ENCODE peak calls at places on chromosomes 11 and 22, in five cellular contexts. One of them, this sample, is unnamed.

GRCh38 chr11:62149986-62150886 is 26.4 kb downstream of the INCENP start:
- DNase-seq in uterus: no peak
- DNase-seq in GM13977: no peak
- DNase-seq in GM12865: no peak
- DNase-seq in dorsolateral prefrontal cortex: no peak
- DNase-seq in this sample: peak

GRCh38 chr11:118922745-118923627 is 2.7 kb downstream of the BCL9L start:
- DNase-seq in uterus: no peak
- DNase-seq in GM12865: no peak
- DNase-seq in GM13977: no peak
- DNase-seq in dorsolateral prefrontal cortex: no peak
- DNase-seq in this sample: peak

GRCh38 chr11:27468643-27469332 is 3.8 kb downstream of the LGR4 start:
- DNase-seq in dorsolateral prefrontal cortex: no peak
- DNase-seq in uterus: no peak
- DNase-seq in GM12865: no peak
- DNase-seq in GM13977: no peak
- DNase-seq in this sample: no peak

GRCh38 chr22:49659281-49659923 is 168.3 kb downstream of the BRD1 start:
- DNase-seq in GM13977: no peak
- DNase-seq in uterus: no peak
- DNase-seq in dorsolateral prefrontal cortex: no peak
- DNase-seq in GM12865: no peak
- DNase-seq in this sample: peak

GRCh38 chr11:105610796-105611361 is 1.0 kb downstream of the GRIA4 start:
- DNase-seq in GM13977: no peak
- DNase-seq in uterus: no peak
- DNase-seq in dorsolateral prefrontal cortex: no peak
- DNase-seq in GM12865: no peak
- DNase-seq in this sample: no peak

GRCh38 chr11:77093987-77094840 is 8.4 kb upstream of the OMP start:
- DNase-seq in dorsolateral prefrontal cortex: no peak
- DNase-seq in GM13977: no peak
- DNase-seq in GM12865: no peak
- DNase-seq in uterus: no peak
- DNase-seq in this sample: no peak

GRCh38 chr11:560305-561147 is at the start of the genes LMNTD2 and RASSF7:
- DNase-seq in dorsolateral prefrontal cortex: peak
- DNase-seq in GM12865: peak
- DNase-seq in uterus: peak
- DNase-seq in GM13977: peak
- DNase-seq in this sample: peak

GRCh38 chr11:1640076-1640946 is 10.7 kb downstream of the KRTAP5-5 start:
- DNase-seq in GM12865: peak
- DNase-seq in dorsolateral prefrontal cortex: peak
- DNase-seq in uterus: no peak
- DNase-seq in GM13977: peak
- DNase-seq in this sample: no peak

GRCh38 chr11:123419720-123420466 is 10.2 kb upstream of the GRAMD1B start:
- DNase-seq in GM13977: no peak
- DNase-seq in uterus: no peak
- DNase-seq in dorsolateral prefrontal cortex: no peak
- DNase-seq in GM12865: no peak
- DNase-seq in this sample: no peak

GRCh38 chr22:40452730-40453487 is 82.5 kb downstream of the SGSM3 start:
- DNase-seq in dorsolateral prefrontal cortex: no peak
- DNase-seq in uterus: no peak
- DNase-seq in GM13977: no peak
- DNase-seq in GM12865: no peak
- DNase-seq in this sample: no peak

GRCh38 chr11:4826425-4826824 is 5.3 kb downstream of the OR51F2 start:
- DNase-seq in dorsolateral prefrontal cortex: no peak
- DNase-seq in GM13977: no peak
- DNase-seq in GM12865: no peak
- DNase-seq in uterus: no peak
- DNase-seq in this sample: no peak

GRCh38 chr11:87454246-87454645 is 416.5 kb downstream of the TMEM135 start:
- DNase-seq in GM13977: no peak
- DNase-seq in dorsolateral prefrontal cortex: peak
- DNase-seq in GM12865: peak
- DNase-seq in uterus: no peak
- DNase-seq in this sample: no peak

GRCh38 chr22:22673099-22673498 is 28.7 kb downstream of the GGTLC2 start:
- DNase-seq in uterus: no peak
- DNase-seq in dorsolateral prefrontal cortex: no peak
- DNase-seq in GM12865: no peak
- DNase-seq in GM13977: no peak
- DNase-seq in this sample: no peak

GRCh38 chr11:91947215-91947614 is 277.4 kb upstream of the FAT3 start:
- DNase-seq in GM12865: no peak
- DNase-seq in uterus: no peak
- DNase-seq in GM13977: no peak
- DNase-seq in dorsolateral prefrontal cortex: no peak
- DNase-seq in this sample: peak

GRCh38 chr11:46594383-46594718 is 528 bp upstream of the AMBRA1 start:
- DNase-seq in dorsolateral prefrontal cortex: no peak
- DNase-seq in GM13977: no peak
- DNase-seq in GM12865: no peak
- DNase-seq in uterus: no peak
- DNase-seq in this sample: no peak

GRCh38 chr11:46389450-46390330 is 1.9 kb downstream of the CHRM4 start:
- DNase-seq in uterus: peak
- DNase-seq in GM12865: peak
- DNase-seq in GM13977: peak
- DNase-seq in dorsolateral prefrontal cortex: peak
- DNase-seq in this sample: peak

GRCh38 chr11:61082161-61082870 is 20.0 kb upstream of the CD5 start:
- DNase-seq in dorsolateral prefrontal cortex: no peak
- DNase-seq in GM12865: no peak
- DNase-seq in uterus: no peak
- DNase-seq in GM13977: no peak
- DNase-seq in this sample: no peak

GRCh38 chr11:117595440-117595839 is 201.6 kb downstream of the DSCAML1 start:
- DNase-seq in GM13977: no peak
- DNase-seq in GM12865: no peak
- DNase-seq in dorsolateral prefrontal cortex: no peak
- DNase-seq in uterus: no peak
- DNase-seq in this sample: no peak

GRCh38 chr11:86699036-86699791 is 26.8 kb upstream of the ME3 start:
- DNase-seq in GM13977: no peak
- DNase-seq in dorsolateral prefrontal cortex: no peak
- DNase-seq in uterus: no peak
- DNase-seq in GM12865: no peak
- DNase-seq in this sample: no peak

GRCh38 chr11:41522899-41523672 is 63.6 kb upstream of the LRRC4C start:
- DNase-seq in GM13977: no peak
- DNase-seq in dorsolateral prefrontal cortex: no peak
- DNase-seq in uterus: no peak
- DNase-seq in GM12865: no peak
- DNase-seq in this sample: no peak

GRCh38 chr11:67119577-67120391 is 721 bp downstream of the KDM2A start:
- DNase-seq in GM12865: peak
- DNase-seq in uterus: peak
- DNase-seq in dorsolateral prefrontal cortex: peak
- DNase-seq in GM13977: peak
- DNase-seq in this sample: peak

GRCh38 chr11:125457814-125458343 is 38.2 kb downstream of the FEZ1 start:
- DNase-seq in GM12865: no peak
- DNase-seq in dorsolateral prefrontal cortex: peak
- DNase-seq in GM13977: no peak
- DNase-seq in uterus: peak
- DNase-seq in this sample: peak

GRCh38 chr22:42271191-42271813 is 849 bp upstream of the TCF20 start:
- DNase-seq in GM13977: no peak
- DNase-seq in uterus: no peak
- DNase-seq in dorsolateral prefrontal cortex: no peak
- DNase-seq in GM12865: no peak
- DNase-seq in this sample: no peak

GRCh38 chr11:2518112-2518982 is 73.5 kb downstream of the KCNQ1 start:
- DNase-seq in uterus: peak
- DNase-seq in dorsolateral prefrontal cortex: no peak
- DNase-seq in GM13977: no peak
- DNase-seq in GM12865: no peak
- DNase-seq in this sample: peak

GRCh38 chr22:45006873-45007246 is 2.9 kb downstream of the PHF21B start:
- DNase-seq in uterus: peak
- DNase-seq in GM12865: no peak
- DNase-seq in dorsolateral prefrontal cortex: peak
- DNase-seq in GM13977: peak
- DNase-seq in this sample: no peak

GRCh38 chr11:72634472-72635095 is 39.6 kb downstream of the PDE2A start:
- DNase-seq in GM12865: no peak
- DNase-seq in dorsolateral prefrontal cortex: no peak
- DNase-seq in GM13977: no peak
- DNase-seq in uterus: no peak
- DNase-seq in this sample: no peak

GRCh38 chr22:18056161-18056666 is 21.6 kb upstream of the PEX26 start:
- DNase-seq in dorsolateral prefrontal cortex: peak
- DNase-seq in uterus: no peak
- DNase-seq in GM12865: peak
- DNase-seq in GM13977: peak
- DNase-seq in this sample: no peak

GRCh38 chr11:11607772-11608171 is 14.0 kb downstream of the GALNT18 start:
- DNase-seq in uterus: no peak
- DNase-seq in dorsolateral prefrontal cortex: no peak
- DNase-seq in GM12865: no peak
- DNase-seq in GM13977: no peak
- DNase-seq in this sample: no peak

GRCh38 chr22:30806391-30806861 is 111.8 kb downstream of the OSBP2 start:
- DNase-seq in GM12865: no peak
- DNase-seq in GM13977: no peak
- DNase-seq in uterus: no peak
- DNase-seq in dorsolateral prefrontal cortex: no peak
- DNase-seq in this sample: no peak

GRCh38 chr11:45556851-45557707 is 108.3 kb downstream of the CHST1 start:
- DNase-seq in uterus: no peak
- DNase-seq in dorsolateral prefrontal cortex: no peak
- DNase-seq in GM12865: no peak
- DNase-seq in GM13977: no peak
- DNase-seq in this sample: no peak

GRCh38 chr11:121554552-121554951 is 101.8 kb upstream of the SORL1-AS1 start:
- DNase-seq in GM12865: no peak
- DNase-seq in dorsolateral prefrontal cortex: no peak
- DNase-seq in GM13977: no peak
- DNase-seq in uterus: no peak
- DNase-seq in this sample: no peak

DNA sequence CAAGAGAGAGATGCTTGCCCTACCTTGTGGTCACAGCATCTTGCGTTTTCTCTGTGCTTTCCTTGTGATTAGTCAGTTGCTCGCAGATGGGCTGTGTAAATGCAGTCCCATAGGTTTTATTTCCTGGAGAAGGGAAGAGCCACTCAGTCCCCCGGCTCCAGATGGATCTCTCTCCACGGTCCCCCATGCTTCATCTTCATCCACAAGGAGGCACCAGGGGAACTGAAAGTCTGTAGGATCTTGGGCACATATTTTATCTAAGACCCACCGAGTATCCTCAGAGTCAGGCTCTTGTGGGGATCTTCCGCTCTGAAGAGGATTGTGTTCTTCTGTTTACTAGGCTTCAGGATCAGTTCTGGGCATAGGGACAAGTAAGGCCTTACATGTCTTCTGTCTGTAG is 66.8 kb upstream of the E2F8 start:
- DNase-seq in GM13977: no peak
- DNase-seq in GM12865: no peak
- DNase-seq in uterus: no peak
- DNase-seq in dorsolateral prefrontal cortex: no peak
- DNase-seq in this sample: no peak
- TF ChIP-seq CTCF in GM13977: no peak
- TF ChIP-seq CTCF in GM12865: no peak
- TF ChIP-seq CTCF in uterus: no peak
- TF ChIP-seq CTCF in dorsolateral prefrontal cortex: no peak
- TF ChIP-seq CTCF in this sample: no peak

GRCh38 chr11:35142481-35143207 is 3.7 kb downstream of the CD44 start:
- DNase-seq in dorsolateral prefrontal cortex: no peak
- DNase-seq in uterus: no peak
- DNase-seq in GM12865: no peak
- DNase-seq in GM13977: no peak
- DNase-seq in this sample: no peak
- TF ChIP-seq CTCF in dorsolateral prefrontal cortex: no peak
- TF ChIP-seq CTCF in uterus: no peak
- TF ChIP-seq CTCF in GM12865: no peak
- TF ChIP-seq CTCF in GM13977: no peak
- TF ChIP-seq CTCF in this sample: no peak

GRCh38 chr11:78834886-78835285 is 260.2 kb upstream of the NARS2 start:
- DNase-seq in dorsolateral prefrontal cortex: no peak
- DNase-seq in uterus: no peak
- DNase-seq in GM13977: no peak
- DNase-seq in GM12865: no peak
- DNase-seq in this sample: no peak

GRCh38 chr11:78833237-78833636 is 258.6 kb upstream of the NARS2 start:
- DNase-seq in GM12865: no peak
- DNase-seq in GM13977: no peak
- DNase-seq in dorsolateral prefrontal cortex: no peak
- DNase-seq in uterus: no peak
- DNase-seq in this sample: no peak

GRCh38 chr11:78831571-78831970 is 256.9 kb upstream of the NARS2 start:
- DNase-seq in GM13977: no peak
- DNase-seq in uterus: no peak
- DNase-seq in dorsolateral prefrontal cortex: no peak
- DNase-seq in GM12865: no peak
- DNase-seq in this sample: no peak

GRCh38 chr11:78830277-78830676 is 255.6 kb upstream of the NARS2 start:
- DNase-seq in GM12865: no peak
- DNase-seq in uterus: no peak
- DNase-seq in GM13977: no peak
- DNase-seq in dorsolateral prefrontal cortex: no peak
- DNase-seq in this sample: no peak

DNA sequence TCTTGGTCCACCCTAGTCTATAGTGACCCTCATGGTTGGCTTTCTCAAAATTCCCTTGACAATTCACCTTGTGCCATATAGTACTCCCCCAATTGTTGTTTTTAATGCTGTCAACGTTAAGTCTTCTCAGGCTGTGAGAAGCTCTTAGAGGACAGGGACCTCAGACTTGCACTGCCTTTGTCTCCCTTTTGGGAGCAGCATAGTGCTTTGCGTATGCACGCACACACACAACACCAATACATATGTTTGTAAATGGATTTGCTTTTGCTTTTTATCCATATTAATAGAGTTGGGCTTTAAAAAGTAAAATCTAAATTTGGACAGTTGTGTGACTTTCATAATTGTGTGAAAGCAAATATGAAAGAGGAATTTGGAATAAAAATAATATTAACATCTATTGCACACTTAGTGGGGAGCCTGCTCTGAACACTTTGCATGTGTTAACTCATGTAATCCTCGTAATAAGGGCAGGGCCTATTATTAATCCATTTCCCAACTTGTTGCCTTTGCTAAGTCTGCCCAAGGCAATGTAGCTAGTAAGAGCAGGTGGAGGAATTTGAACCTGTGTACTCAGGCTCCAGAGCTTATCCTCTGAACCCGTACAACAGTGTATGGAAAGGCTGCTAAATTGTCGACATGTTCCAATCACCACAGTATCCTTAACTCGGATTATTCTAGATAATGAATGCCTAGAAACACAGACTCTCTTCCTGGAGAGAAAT is 257.7 kb upstream of the NARS2 start:
- DNase-seq in GM13977: no peak
- DNase-seq in dorsolateral prefrontal cortex: no peak
- DNase-seq in GM12865: no peak
- DNase-seq in uterus: no peak
- DNase-seq in this sample: no peak
- TF ChIP-seq CTCF in GM13977: no peak
- TF ChIP-seq CTCF in dorsolateral prefrontal cortex: peak
- TF ChIP-seq CTCF in GM12865: no peak
- TF ChIP-seq CTCF in uterus: no peak
- TF ChIP-seq CTCF in this sample: no peak

GRCh38 chr22:19103881-19104821 is 18.1 kb downstream of the DGCR2 start:
- DNase-seq in uterus: no peak
- DNase-seq in GM13977: no peak
- DNase-seq in dorsolateral prefrontal cortex: peak
- DNase-seq in GM12865: no peak
- DNase-seq in this sample: no peak
- TF ChIP-seq CTCF in uterus: no peak
- TF ChIP-seq CTCF in GM13977: no peak
- TF ChIP-seq CTCF in dorsolateral prefrontal cortex: no peak
- TF ChIP-seq CTCF in GM12865: no peak
- TF ChIP-seq CTCF in this sample: no peak

This sample was measured in tibial artery.